ENCODE peak calls at places on chromosomes 4 and X, in nine cellular contexts. Q, W, J, N, E, F, H, T and G are unnamed samples.

GRCh38 chr4:73520821-73521220 is 39.3 kb downstream of the AFM start:
- DNase-seq in J (peak; percentile 56), N (peak; percentile 46), T (peak; percentile 89), F (peak; percentile 88), H (peak; percentile 86), E (peak; percentile 72), W (no peak), Q (peak; percentile 65), G (no peak)

GRCh38 chr4:180669637-180670036 is 1573.6 kb upstream of the TENM3 start:
- DNase-seq in E (peak; percentile 56), N (no peak), H (no peak), T (no peak), W (no peak), J (no peak), F (no peak), Q (no peak), G (no peak)

GRCh38 chrX:51894697-51895336 is 1.4 kb downstream of the MAGED1 start:
- DNase-seq in E (no peak), H (no peak), F (peak; percentile 36), T (peak; percentile 34), Q (peak; percentile 29), N (peak; percentile 63), J (peak; percentile 14), W (no peak), G (no peak)

GRCh38 chrX:2848806-2849420 is 20.2 kb downstream of the GYG2 start:
- DNase-seq in J (no peak), Q (peak; percentile 71), H (peak; percentile 73), F (peak; percentile 32), N (peak; percentile 50), W (no peak), T (peak; percentile 68), E (no peak), G (no peak)

GRCh38 chr4:19327364-19327763 is 924.3 kb upstream of the SLIT2 start:
- DNase-seq in W (no peak), F (no peak), Q (peak; percentile 24), T (peak; percentile 51), N (peak; percentile 54), J (no peak), H (peak; percentile 14), E (peak; percentile 47), G (no peak)

GRCh38 chr4:7266525-7267292 is 74.4 kb downstream of the SORCS2 start:
- DNase-seq in J (no peak), Q (peak; percentile 63), T (peak; percentile 79), N (peak; percentile 48), F (peak; percentile 62), E (peak; percentile 13), H (peak; percentile 94), W (no peak), G (peak; percentile 56)

GRCh38 chrX:48573690-48574269 is 504 bp upstream of the RBM3 start:
- DNase-seq in Q (no peak), F (no peak), E (no peak), T (no peak), N (no peak), W (peak; percentile 30), J (no peak), H (peak; percentile 22), G (no peak)

GRCh38 chr4:77044458-77045124 is 31.2 kb downstream of the CCNI start:
- DNase-seq in J (peak; percentile 28), Q (peak; percentile 68), E (peak; percentile 38), H (no peak), F (peak; percentile 82), T (peak; percentile 79), N (peak; percentile 85), W (no peak), G (no peak)

GRCh38 chr4:1081689-1082040 is 31.7 kb downstream of the RNF212 start:
- DNase-seq in E (no peak), J (no peak), Q (peak; percentile 26), T (peak; percentile 59), W (no peak), F (peak; percentile 66), H (no peak), N (peak; percentile 44), G (no peak)

GRCh38 chr4:44425614-44426208 is 22.9 kb downstream of the KCTD8 start:
- DNase-seq in Q (peak; percentile 50), T (peak; percentile 32), F (peak; percentile 4), E (peak; percentile 57), H (peak; percentile 12), N (no peak), W (no peak), J (peak; percentile 72), G (no peak)

GRCh38 chrX:15594371-15594770 is 6.4 kb downstream of the ACE2 start:
- DNase-seq in E (no peak), T (peak; percentile 5), F (no peak), N (no peak), J (no peak), W (no peak), H (no peak), Q (no peak), G (no peak)

GRCh38 chr4:13364178-13364577 is 120.0 kb downstream of the RAB28 start:
- DNase-seq in J (no peak), T (no peak), E (peak; percentile 87), F (no peak), W (no peak), N (no peak), H (no peak), Q (no peak), G (no peak)

GRCh38 chrX:148069759-148070503 is 88.8 kb downstream of the FMR1NB start:
- DNase-seq in E (no peak), F (no peak), N (no peak), Q (no peak), T (no peak), W (no peak), J (no peak), H (no peak), G (no peak)

GRCh38 chr4:10134141-10134540 is 17.5 kb upstream of the WDR1 start:
- DNase-seq in J (no peak), E (no peak), W (no peak), F (no peak), N (no peak), H (no peak), Q (no peak), T (no peak), G (no peak)

GRCh38 chrX:40243699-40244098 is 145.9 kb upstream of the BCOR start:
- DNase-seq in H (no peak), T (no peak), F (no peak), E (peak; percentile 1), J (peak; percentile 45), Q (no peak), W (no peak), N (peak; percentile 35), G (no peak)

GRCh38 chr4:57147335-57148060 is 37.3 kb upstream of the IGFBP7 start:
- DNase-seq in W (no peak), N (peak; percentile 67), F (peak; percentile 55), H (peak; percentile 77), E (peak; percentile 79), T (peak; percentile 94), J (no peak), Q (peak; percentile 89), G (no peak)

GRCh38 chr4:173835863-173836262 is 305.8 kb upstream of the HAND2 start:
- DNase-seq in N (peak; percentile 68), T (peak; percentile 51), W (no peak), J (peak; percentile 48), H (peak; percentile 3), F (peak; percentile 56), E (peak; percentile 36), Q (peak; percentile 77), G (peak; percentile 24)

GRCh38 chr4:180770265-180770664 is 1472.9 kb upstream of the TENM3 start:
- DNase-seq in F (no peak), E (no peak), H (no peak), T (no peak), J (peak; percentile 76), W (no peak), Q (no peak), N (no peak), G (no peak)

GRCh38 chr4:125780159-125780558 is 465.4 kb downstream of the FAT4 start:
- DNase-seq in Q (peak; percentile 67), E (peak; percentile 17), T (peak; percentile 52), J (no peak), N (peak; percentile 63), W (no peak), H (no peak), F (peak; percentile 43), G (peak; percentile 15)

GRCh38 chr4:121696641-121697461 is at the start of gene ANXA5:
- DNase-seq in N (peak; percentile 98), F (peak; percentile 88), H (peak; percentile 78), J (peak; percentile 89), W (peak; percentile 90), E (peak; percentile 90), Q (peak; percentile 90), T (peak; percentile 86), G (peak; percentile 72)
- TF ChIP-seq CTCF in N (peak; percentile 53), F (peak; percentile 24), H (peak; percentile 35), J (peak; percentile 49), W (no peak), E (no peak), Q (peak; percentile 7), T (peak; percentile 37), G (peak; percentile 53)

GRCh38 chrX:72307646-72308051 is 1.9 kb upstream of the CITED1 start:
- DNase-seq in T (no peak), J (peak; percentile 33), N (no peak), W (no peak), Q (no peak), F (no peak), E (no peak), H (no peak), G (no peak)

GRCh38 chrX:72309297-72310071 is 3.8 kb upstream of the CITED1 start:
- DNase-seq in N (no peak), J (peak; percentile 24), Q (no peak), T (no peak), H (no peak), E (no peak), F (no peak), W (no peak), G (no peak)

GRCh38 chrX:72308209-72308565 is 2.5 kb upstream of the CITED1 start:
- DNase-seq in Q (no peak), H (no peak), N (no peak), E (no peak), J (no peak), W (no peak), F (no peak), T (no peak), G (no peak)

GRCh38 chrX:72306851-72307645 is 1.3 kb upstream of the CITED1 start:
- DNase-seq in T (peak; percentile 63), H (peak; percentile 45), E (peak; percentile 68), W (peak; percentile 63), Q (peak; percentile 66), F (peak; percentile 64), N (peak; percentile 81), J (peak; percentile 79), G (peak; percentile 37)

GRCh38 chrX:72308566-72309296 is 3.0 kb upstream of the CITED1 start:
- DNase-seq in W (peak; percentile 64), Q (peak; percentile 68), E (peak; percentile 72), H (peak; percentile 63), F (peak; percentile 61), N (peak; percentile 75), T (peak; percentile 58), J (peak; percentile 84), G (peak; percentile 13)
- H3K4me3 ChIP-seq in W (peak overlapping the region; percentile 32), Q (peak overlapping the region; percentile 41), E (peak overlapping the region; percentile 26), H (peak overlapping the region; percentile 43), F (no peak overlapping the region), N (peak overlapping the region; percentile 30), T (peak overlapping the region; percentile 23), J (peak overlapping the region; percentile 42), G (peak overlapping the region; percentile 41)

GRCh38 chrX:110836982-110837381 is 41.4 kb upstream of the CHRDL1 start:
- DNase-seq in T (no peak), W (no peak), N (no peak), E (no peak), H (no peak), Q (no peak), J (peak; percentile 77), F (no peak), G (no peak)
- TF ChIP-seq CTCF in T (no peak), W (no peak), N (peak; percentile 25), E (no peak), H (peak; percentile 55), Q (no peak), J (peak; percentile 56), F (no peak), G (peak; percentile 21)

GRCh38 chr4:113636877-113637276 is 124.7 kb downstream of the CAMK2D start:
- DNase-seq in Q (peak; percentile 61), N (peak; percentile 20), J (no peak), E (no peak), F (peak; percentile 71), H (peak; percentile 64), T (peak; percentile 55), W (no peak), G (peak; percentile 20)
- H3K4me3 ChIP-seq in Q (no peak overlapping the region), N (no peak overlapping the region), J (no peak overlapping the region), E (no peak overlapping the region), F (no peak overlapping the region), H (no peak overlapping the region), T (no peak overlapping the region), W (no peak overlapping the region), G (no peak overlapping the region)